ENCODE peak calls at places on chromosomes 11 and 22, in five cellular contexts. E, V, P, X and D are unnamed samples.

GRCh38 chr11:134945993-134946392 is 534.0 kb upstream of the B3GAT1 start:
- DNase-seq in E (no peak), V (no peak), P (no peak), X (no peak), D (no peak)

GRCh38 chr22:32336185-32336603 is 21.5 kb upstream of the RFPL3 start:
- DNase-seq in E (no peak), V (no peak), P (no peak), X (no peak), D (no peak)

GRCh38 chr11:7599209-7599608 is 74.1 kb downstream of the CYB5R2 start:
- DNase-seq in E (no peak), V (no peak), P (no peak), X (no peak), D (no peak)

GRCh38 chr11:130070109-130070828 is 575 bp downstream of the APLP2 start:
- DNase-seq in E (peak; percentile 70), V (peak; percentile 65), P (peak; percentile 60), X (peak; percentile 10), D (peak; percentile 37)

GRCh38 chr22:19962909-19963806 is 21.5 kb upstream of the TXNRD2 start:
- DNase-seq in E (no peak), V (peak; percentile 50), P (no peak), X (no peak), D (no peak)

GRCh38 chr11:21511835-21512440 is 680.9 kb upstream of the ANO5 start:
- DNase-seq in E (no peak), V (peak; percentile 80), P (peak; percentile 85), X (peak; percentile 7), D (peak; percentile 71)

GRCh38 chr11:2748061-2748813 is 48.4 kb upstream of the KCNQ1OT1 start:
- DNase-seq in E (peak; percentile 54), V (no peak), P (no peak), X (no peak), D (no peak)

GRCh38 chr11:64355078-64355940 is 3.7 kb upstream of the RPS6KA4 start:
- DNase-seq in E (peak; percentile 91), V (peak; percentile 83), P (peak; percentile 69), X (peak; percentile 72), D (peak; percentile 65)

GRCh38 chr11:73322111-73322985 is 14.3 kb downstream of the ARHGEF17 start:
- DNase-seq in E (no peak), V (no peak), P (no peak), X (peak; percentile 67), D (no peak)

GRCh38 chr11:131674051-131674755 is 303.8 kb downstream of the NTM start:
- DNase-seq in E (no peak), V (peak; percentile 53), P (peak; percentile 85), X (peak; percentile 84), D (peak; percentile 80)

GRCh38 chr11:64206457-64207246 is at the start of gene FERMT3:
- DNase-seq in E (no peak), V (no peak), P (no peak), X (no peak), D (no peak)

GRCh38 chr11:126277322-126277721 is 5.6 kb upstream of the TIRAP start:
- DNase-seq in E (no peak), V (no peak), P (no peak), X (no peak), D (no peak)

GRCh38 chr11:93444671-93445073 is 98.5 kb downstream of the SMCO4 start:
- DNase-seq in E (no peak), V (no peak), P (peak; percentile 67), X (no peak), D (peak; percentile 37)

GRCh38 chr22:44587004-44587793 is 89.2 kb upstream of the RTL6 start:
- DNase-seq in E (peak; percentile 33), V (peak; percentile 14), P (peak; percentile 45), X (no peak), D (no peak)

GRCh38 chr11:19756675-19757475 is 44.2 kb downstream of the NAV2 start:
- DNase-seq in E (peak; percentile 74), V (no peak), P (no peak), X (no peak), D (no peak)

GRCh38 chr11:1554981-1555712 is 16.9 kb downstream of the DUSP8 start:
- DNase-seq in E (no peak), V (no peak), P (no peak), X (no peak), D (no peak)

GRCh38 chr22:19873960-19874306 is 19.3 kb upstream of the GNB1L start:
- DNase-seq in E (peak; percentile 57), V (no peak), P (no peak), X (no peak), D (no peak)

GRCh38 chr11:44207292-44207691 is 102.6 kb downstream of the ALX4 start:
- DNase-seq in E (no peak), V (no peak), P (peak; percentile 68), X (no peak), D (peak; percentile 42)

GRCh38 chr11:124869331-124869730 is 4.1 kb downstream of the ROBO3 start:
- DNase-seq in E (no peak), V (no peak), P (no peak), X (no peak), D (no peak)

GRCh38 chr11:124869856-124870387 is 4.7 kb downstream of the ROBO3 start:
- DNase-seq in E (no peak), V (no peak), P (no peak), X (no peak), D (no peak)

GRCh38 chr11:124870430-124870829 is 5.2 kb downstream of the ROBO3 start:
- DNase-seq in E (no peak), V (no peak), P (no peak), X (no peak), D (no peak)

GRCh38 chr11:124867700-124868099 is 2.5 kb downstream of the ROBO3 start:
- DNase-seq in E (no peak), V (peak; percentile 46), P (peak; percentile 44), X (peak; percentile 16), D (no peak)

DNA sequence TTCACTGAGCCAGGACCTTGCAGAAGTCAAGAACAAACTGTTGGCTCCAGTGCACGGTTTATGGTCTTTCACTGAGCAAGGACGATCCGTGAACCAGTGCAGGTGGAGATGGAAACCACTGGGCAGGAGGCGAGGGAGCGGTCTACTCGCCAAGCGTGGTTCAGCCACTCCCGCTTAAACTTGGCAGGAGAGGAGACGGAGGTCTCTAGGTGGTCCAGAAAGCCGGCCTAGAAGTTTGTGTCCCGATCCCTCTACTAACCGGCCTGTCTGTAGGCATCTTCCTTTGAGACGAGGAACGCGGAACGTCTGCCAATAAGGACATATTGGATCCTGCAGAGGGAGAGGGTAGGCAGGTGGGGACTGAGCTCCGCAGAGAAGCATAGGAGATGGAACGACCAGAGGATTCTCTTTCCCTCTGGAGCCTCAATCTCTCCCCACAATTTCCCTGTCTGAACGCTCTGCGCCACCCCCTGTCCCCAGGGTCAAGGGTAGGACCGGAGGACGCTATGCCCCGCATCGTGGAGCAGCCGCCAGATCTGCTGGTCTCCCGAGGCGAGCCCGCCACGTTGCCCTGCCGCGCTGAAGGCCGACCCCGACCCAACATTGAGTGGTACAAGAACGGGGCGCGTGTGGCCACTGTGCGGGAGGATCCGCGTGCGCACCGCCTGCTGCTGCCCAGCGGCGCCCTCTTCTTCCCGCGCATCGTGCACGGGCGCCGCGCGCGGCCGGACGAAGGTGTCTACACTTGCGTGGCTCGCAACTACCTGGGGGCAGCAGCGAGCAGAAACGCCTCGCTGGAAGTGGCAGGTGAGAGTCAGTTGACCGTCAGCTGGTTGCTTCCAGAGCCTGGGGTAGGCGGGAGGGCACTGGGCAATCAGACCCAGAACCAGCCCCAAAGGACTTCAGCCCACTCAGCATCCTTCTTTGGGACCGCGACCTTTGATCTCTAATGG is 3.4 kb downstream of the ROBO3 start:
- DNase-seq in E (no peak), V (no peak), P (no peak), X (no peak), D (no peak)
- TF ChIP-seq CTCF in E (no peak), V (no peak), P (no peak), X (no peak), D (no peak)

GRCh38 chr11:104301776-104302175 is 137.8 kb upstream of the PDGFD start:
- DNase-seq in E (no peak), V (no peak), P (no peak), X (no peak), D (no peak)

GRCh38 chr11:104306862-104307474 is 143.0 kb upstream of the PDGFD start:
- DNase-seq in E (no peak), V (peak; percentile 48), P (no peak), X (no peak), D (no peak)
- TF ChIP-seq CTCF in E (no peak), V (no peak), P (no peak), X (no peak), D (no peak)

GRCh38 chr22:42303304-42304020 is 33.0 kb upstream of the TCF20 start:
- DNase-seq in E (no peak), V (no peak), P (no peak), X (no peak), D (no peak)
- TF ChIP-seq CTCF in E (no peak), V (no peak), P (no peak), X (no peak), D (no peak)

DNA sequence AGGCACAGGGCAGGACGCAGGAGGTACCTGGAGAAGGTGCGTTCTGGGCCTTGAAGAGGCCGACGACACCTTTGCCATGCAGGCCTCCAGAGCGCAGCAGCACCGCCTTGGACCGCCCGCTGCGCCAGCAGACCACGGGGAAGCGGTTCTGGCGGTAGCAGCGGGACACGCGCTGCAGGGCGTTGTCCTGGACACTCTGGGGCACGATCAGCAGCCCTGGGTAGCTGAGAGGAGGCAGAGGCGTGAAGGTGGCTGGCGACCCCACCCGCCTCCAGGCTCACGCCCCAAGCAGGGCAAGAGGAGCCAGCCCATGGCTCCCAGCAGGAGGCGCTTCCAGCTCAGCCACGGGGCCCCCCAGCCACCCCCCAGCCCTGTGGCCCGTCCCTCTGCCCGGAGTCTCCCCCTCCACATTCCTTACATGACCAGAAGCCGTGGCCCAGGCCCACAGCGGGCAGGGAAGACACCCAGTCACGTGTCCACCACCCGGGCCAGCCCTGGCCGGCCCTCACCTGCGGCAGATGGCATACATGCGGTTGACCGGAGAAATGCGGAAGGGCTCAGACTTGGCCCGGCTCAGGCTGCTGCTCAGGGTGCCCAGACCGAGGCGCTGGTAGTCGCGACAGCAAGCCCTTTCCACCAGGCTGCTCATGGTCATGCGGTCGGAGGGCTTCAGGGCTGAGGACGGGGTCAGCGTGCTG is 15.2 kb downstream of the SBF1 start:
- DNase-seq in E (no peak), V (no peak), P (no peak), X (no peak), D (no peak)
- TF ChIP-seq CTCF in E (no peak), V (no peak), P (no peak), X (no peak), D (no peak)

DNA sequence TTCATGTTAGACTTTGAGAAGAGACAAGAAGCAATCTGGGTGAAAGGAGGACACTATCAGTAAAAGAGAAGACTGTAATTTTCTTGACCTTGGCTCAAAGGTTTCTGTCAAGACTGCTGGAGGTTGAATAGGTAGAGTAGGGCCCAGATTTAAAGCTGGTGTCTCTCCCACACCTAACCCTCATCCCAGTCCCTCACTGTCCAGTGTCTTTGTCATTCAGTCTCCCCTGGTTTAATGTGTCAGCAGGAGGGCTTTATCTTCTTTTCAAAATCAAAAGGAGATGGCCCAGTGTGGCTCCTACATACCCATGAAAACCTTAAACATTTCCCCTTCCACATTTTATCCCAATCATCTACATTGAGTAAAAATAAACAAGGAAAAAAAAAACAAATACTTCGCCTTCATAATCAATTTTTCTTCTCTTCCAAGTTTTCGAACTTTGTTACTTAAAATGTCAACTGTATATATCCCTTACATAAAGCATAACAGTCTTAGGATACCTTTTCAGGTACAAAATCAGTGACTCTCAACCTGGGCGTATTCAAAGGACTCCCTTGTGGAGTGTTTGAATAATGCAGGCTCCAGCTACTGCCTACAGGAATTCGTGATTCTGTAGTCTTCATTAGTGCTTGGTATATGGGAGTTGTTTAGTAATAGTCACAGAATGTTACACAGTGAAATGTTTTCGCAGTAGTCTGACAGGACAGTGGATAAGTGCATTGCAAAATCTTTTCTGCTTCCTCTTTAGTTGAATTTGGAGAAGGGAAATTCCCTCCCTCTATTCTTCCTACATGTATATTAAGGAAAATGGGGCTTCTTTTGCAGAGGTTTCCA is 87.2 kb downstream of the FAT3 start:
- DNase-seq in E (no peak), V (no peak), P (no peak), X (peak; percentile 27), D (no peak)
- TF ChIP-seq CTCF in E (no peak), V (no peak), P (no peak), X (peak; percentile 50), D (peak; percentile 48)